ENCODE peak calls at places on chromosomes 6 and 20, in five cellular contexts. K is adrenal gland, X is left lung, E is neural crest cell, U is prostate gland. V is an unnamed sample.

GRCh38 chr6:140269766-140270165 is 895.3 kb upstream of the CITED2 start:
- DNase-seq in K (no peak), X (no peak), E (no peak), U (no peak), V (no peak)

GRCh38 chr6:69796081-69796626 is 656 bp downstream of the LMBRD1 start:
- DNase-seq in K (peak), X (no peak), E (no peak), U (peak), V (peak)

GRCh38 chr20:51731771-51732453 is 36.3 kb downstream of the ATP9A start:
- DNase-seq in K (no peak), X (no peak), E (no peak), U (no peak), V (no peak)

GRCh38 chr6:160667854-160668481 is 3.9 kb upstream of the LPA start:
- DNase-seq in K (no peak), X (no peak), E (peak), U (peak), V (no peak)

GRCh38 chr20:45823949-45824835 is 2.9 kb downstream of the TNNC2 start:
- DNase-seq in K (peak), X (no peak), E (no peak), U (peak), V (no peak)

GRCh38 chr6:11525468-11526155 is 11.9 kb upstream of the TMEM170B start:
- DNase-seq in K (peak), X (peak), E (no peak), U (no peak), V (no peak)

GRCh38 chr6:137315081-137315480 is 95.9 kb upstream of the IFNGR1 start:
- DNase-seq in K (no peak), X (no peak), E (no peak), U (no peak), V (no peak)

GRCh38 chr6:19869464-19869863 is 32.3 kb downstream of the ID4 start:
- DNase-seq in K (no peak), X (no peak), E (no peak), U (no peak), V (no peak)

GRCh38 chr6:39214846-39215639 is 14.2 kb downstream of the KCNK5 start:
- DNase-seq in K (no peak), X (no peak), E (no peak), U (peak), V (no peak)

GRCh38 chr6:119355157-119355556 is 5.6 kb upstream of the MAN1A1 start:
- DNase-seq in K (peak), X (no peak), E (no peak), U (no peak), V (no peak)

GRCh38 chr6:16625319-16626240 is 135.7 kb downstream of the ATXN1 start:
- DNase-seq in K (no peak), X (no peak), E (no peak), U (no peak), V (no peak)

DNA sequence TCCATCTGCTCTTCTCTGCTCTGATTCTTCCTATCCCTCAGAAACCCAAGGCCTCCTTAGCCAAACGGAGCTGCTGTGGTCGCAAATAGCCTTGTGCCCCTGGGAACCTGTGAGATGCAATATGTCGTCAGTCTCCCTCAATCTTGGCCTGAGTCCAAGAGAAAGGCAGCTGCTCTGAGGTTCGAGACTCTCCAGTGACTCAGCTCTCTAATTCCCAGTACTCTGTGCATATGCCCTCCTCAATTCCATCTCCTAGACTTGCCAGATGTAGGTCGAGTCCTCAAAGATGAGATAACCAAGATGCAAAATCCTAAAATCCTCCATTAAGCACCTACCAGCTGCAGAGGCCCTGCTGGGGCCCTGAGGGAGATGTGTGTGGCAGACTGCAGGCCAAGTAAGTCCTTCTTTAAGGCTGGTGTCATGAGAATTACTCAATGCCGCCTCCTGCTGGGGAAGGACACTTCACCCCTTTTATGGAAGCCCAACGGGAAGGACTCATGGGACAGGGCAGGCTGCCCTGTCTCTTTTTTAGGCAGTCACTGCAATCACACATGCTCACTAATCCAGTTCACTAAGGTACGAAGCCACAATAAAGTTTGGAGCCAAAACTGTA is 28.5 kb downstream of the C6orf15 start:
- DNase-seq in K (peak), X (no peak), E (peak), U (no peak), V (no peak)
- TF ChIP-seq CTCF in K (no peak), X (peak), E (peak), U (no peak), V (no peak)

GRCh38 chr6:44054635-44055559 is 72.4 kb downstream of the MRPL14 start:
- DNase-seq in K (no peak), X (no peak), E (no peak), U (no peak), V (no peak)
- TF ChIP-seq CTCF in K (no peak), X (no peak), E (no peak), U (no peak), V (no peak)

GRCh38 chr20:41848180-41848579 is 230.0 kb upstream of the CHD6 start:
- DNase-seq in K (no peak), X (no peak), E (no peak), U (no peak), V (no peak)
- TF ChIP-seq CTCF in K (no peak), X (no peak), E (peak), U (no peak), V (no peak)

GRCh38 chr20:46894971-46895905 is 595 bp downstream of the EYA2 start:
- DNase-seq in K (no peak), X (no peak), E (peak), U (peak), V (no peak)

GRCh38 chr20:46894579-46894958 is at the start of gene EYA2:
- DNase-seq in K (no peak), X (no peak), E (peak), U (peak), V (no peak)

GRCh38 chr20:46893051-46893450 is 1.6 kb upstream of the EYA2 start:
- DNase-seq in K (no peak), X (no peak), E (no peak), U (no peak), V (no peak)

GRCh38 chr20:46893877-46894578 is 615 bp upstream of the EYA2 start:
- DNase-seq in K (no peak), X (no peak), E (no peak), U (peak), V (no peak)

GRCh38 chr20:46890682-46891081 is 4.0 kb upstream of the EYA2 start:
- DNase-seq in K (no peak), X (no peak), E (no peak), U (no peak), V (no peak)
- TF ChIP-seq CTCF in K (no peak), X (no peak), E (no peak), U (no peak), V (no peak)

DNA sequence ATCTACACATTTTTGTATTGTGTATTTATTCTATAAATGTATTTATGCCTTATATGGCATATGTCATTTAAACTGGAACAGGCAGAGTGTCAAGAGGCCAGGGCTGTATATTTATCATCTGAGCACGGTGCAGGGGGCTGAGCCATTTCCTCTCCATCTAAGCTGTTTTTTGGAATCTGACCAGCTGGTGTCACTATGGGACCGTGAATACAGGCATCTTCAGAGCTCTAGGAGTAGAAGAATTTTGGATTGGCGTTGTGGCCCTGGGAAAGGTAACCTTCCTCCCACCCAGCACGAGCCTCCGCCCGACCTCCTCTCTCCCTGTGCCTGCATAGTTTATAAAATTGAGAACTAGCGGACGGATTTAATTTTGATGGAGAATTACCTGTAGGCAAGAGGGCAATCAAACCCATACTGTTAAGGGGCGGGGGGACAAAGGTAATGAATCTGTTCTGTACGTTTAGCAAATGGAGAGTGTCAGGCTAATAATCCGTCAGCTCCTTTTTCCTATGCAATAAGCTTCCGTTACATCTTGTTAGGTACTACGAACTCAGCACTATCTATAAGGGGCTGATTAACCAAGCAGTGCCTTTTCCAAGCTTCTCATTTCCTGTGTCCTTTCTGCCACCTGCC is 29.0 kb upstream of the EEF1E1 start:
- DNase-seq in K (peak), X (no peak), E (peak), U (peak), V (no peak)
- TF ChIP-seq CTCF in K (peak), X (peak), E (peak), U (peak), V (no peak)

GRCh38 chr6:134176283-134176975 is 124.0 kb upstream of the SLC2A12 start:
- DNase-seq in K (peak), X (peak), E (peak), U (peak), V (no peak)

GRCh38 chr6:134177753-134178229 is 125.4 kb upstream of the SLC2A12 start:
- DNase-seq in K (no peak), X (no peak), E (no peak), U (no peak), V (no peak)

GRCh38 chr6:134175532-134176282 is 123.3 kb upstream of the SLC2A12 start:
- DNase-seq in K (peak), X (peak), E (peak), U (peak), V (peak)

GRCh38 chr6:134178230-134179044 is 126.0 kb upstream of the SLC2A12 start:
- DNase-seq in K (peak), X (peak), E (peak), U (peak), V (peak)

DNA sequence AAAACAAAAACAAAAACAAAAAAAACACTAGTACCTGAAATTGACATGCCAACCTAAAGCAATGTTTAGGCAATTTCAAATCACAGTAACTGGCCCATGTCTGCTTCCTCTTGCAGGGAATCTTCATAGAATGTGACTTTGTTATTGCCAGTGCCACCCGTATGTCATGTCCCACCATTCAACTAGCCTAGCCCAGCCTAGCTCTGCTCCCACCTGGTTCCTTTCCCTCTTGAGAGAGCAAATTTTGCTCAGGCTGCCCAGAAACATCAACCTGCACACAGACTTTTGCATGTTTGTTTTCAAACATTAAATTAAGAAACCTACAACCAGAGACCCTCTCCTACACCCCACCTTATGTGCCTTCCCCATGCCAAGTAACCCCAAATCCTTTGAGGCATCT is 124.8 kb upstream of the SLC2A12 start:
- DNase-seq in K (no peak), X (no peak), E (no peak), U (no peak), V (no peak)
- TF ChIP-seq CTCF in K (no peak), X (no peak), E (no peak), U (no peak), V (no peak)